ENCODE peak calls at places on chromosomes 2 and 18, in seven cellular contexts. F is heart left ventricle, C is upper lobe of right lung, S is endodermal cell, Y is neuronal stem cell, X is psoas muscle, V is left ventricle myocardium inferior. T is an unnamed sample.

GRCh38 chr2:215684448-215685217 is 248.8 kb upstream of the FN1 start:
- DNase-seq in V (no peak), Y (no peak), S (no peak), C (no peak), X (no peak), F (no peak), T (no peak)

GRCh38 chr2:124640221-124640750 is 615.2 kb downstream of the CNTNAP5 start:
- DNase-seq in F (no peak), V (no peak), X (no peak), Y (no peak), S (no peak), C (no peak), T (no peak)

GRCh38 chr18:51653507-51654213 is 456.2 kb upstream of the MEX3C start:
- DNase-seq in X (no peak), Y (no peak), C (no peak), V (no peak), F (no peak), S (no peak), T (no peak)

GRCh38 chr18:3008546-3008945 is 4.4 kb downstream of the LPIN2 start:
- DNase-seq in S (no peak), X (no peak), C (no peak), F (no peak), V (no peak), Y (no peak), T (no peak)

GRCh38 chr18:42514522-42514921 is 559.5 kb downstream of the PIK3C3 start:
- DNase-seq in S (no peak), F (no peak), C (no peak), Y (no peak), V (no peak), X (no peak), T (no peak)

GRCh38 chr2:241507430-241508239 is 749 bp downstream of the STK25 start:
- DNase-seq in F (no peak), C (peak; percentile 85), X (peak; percentile 80), V (peak; percentile 31), Y (peak; percentile 51), S (peak; percentile 81), T (no peak)

GRCh38 chr2:179235463-179236108 is 29.0 kb downstream of the SESTD1 start:
- DNase-seq in V (no peak), Y (no peak), C (no peak), X (no peak), S (no peak), F (no peak), T (no peak)

GRCh38 chr2:73291093-73291460 is 2.3 kb downstream of the EGR4 start:
- DNase-seq in Y (peak; percentile 88), X (peak; percentile 62), V (no peak), F (peak; percentile 46), C (peak; percentile 73), S (peak; percentile 93), T (no peak)

GRCh38 chr2:197079832-197080555 is 153.5 kb upstream of the PGAP1 start:
- DNase-seq in V (peak; percentile 36), C (no peak), X (no peak), S (no peak), F (peak; percentile 33), Y (no peak), T (peak; percentile 61)

GRCh38 chr18:32372381-32373061 is 98.2 kb downstream of the GAREM1 start:
- DNase-seq in S (no peak), X (no peak), C (no peak), F (no peak), V (no peak), Y (no peak), T (no peak)

GRCh38 chr2:192126426-192126825 is 68.3 kb downstream of the TMEFF2 start:
- DNase-seq in C (no peak), F (no peak), X (no peak), V (no peak), Y (no peak), S (no peak), T (no peak)

GRCh38 chr2:160664603-160665145 is 171.1 kb upstream of the RBMS1 start:
- DNase-seq in S (no peak), C (no peak), X (no peak), F (no peak), V (no peak), Y (no peak), T (no peak)

GRCh38 chr2:223020971-223021675 is 30.9 kb upstream of the KCNE4 start:
- DNase-seq in V (no peak), X (no peak), S (no peak), Y (no peak), C (no peak), F (no peak), T (no peak)

GRCh38 chr2:221451836-221452774 is 120.0 kb downstream of the EPHA4 start:
- DNase-seq in X (no peak), Y (no peak), V (no peak), F (no peak), S (no peak), C (no peak), T (no peak)

GRCh38 chr2:207727256-207727655 is 15.8 kb downstream of the CCNYL1 start:
- DNase-seq in C (no peak), V (no peak), X (no peak), Y (no peak), S (no peak), F (no peak), T (no peak)

GRCh38 chr2:205477016-205477705 is 205.1 kb upstream of the NRP2 start:
- DNase-seq in X (no peak), V (no peak), F (no peak), C (no peak), Y (no peak), S (no peak), T (no peak)

GRCh38 chr18:49811151-49811938 is 2.0 kb downstream of the ACAA2 start:
- DNase-seq in F (no peak), C (no peak), S (no peak), Y (no peak), V (no peak), X (no peak), T (no peak)

GRCh38 chr18:75057169-75057789 is 151.7 kb downstream of the PTGR3 start:
- DNase-seq in F (no peak), Y (no peak), S (no peak), C (no peak), V (no peak), X (no peak), T (no peak)

GRCh38 chr2:46878886-46879285 is 36.7 kb downstream of the MCFD2 start:
- DNase-seq in S (peak; percentile 61), Y (no peak), C (no peak), F (peak; percentile 73), X (no peak), V (peak; percentile 78), T (no peak)

GRCh38 chr2:108441712-108442111 is 7.3 kb upstream of the GCC2 start:
- DNase-seq in F (no peak), S (no peak), Y (no peak), X (no peak), V (no peak), C (no peak), T (no peak)

GRCh38 chr2:120624056-120624737 is 111.5 kb upstream of the GLI2 start:
- DNase-seq in Y (no peak), S (no peak), X (no peak), F (no peak), V (no peak), C (peak; percentile 50), T (no peak)
- H3K4me1 ChIP-seq in Y (no peaks in the 10 kb centered on the region), S (no peaks in the 10 kb centered on the region), X (no peaks in the 10 kb centered on the region), F (no peaks in the 10 kb centered on the region), V (peaks cover 3% of the 10 kb centered on the region), C (no peaks in the 10 kb centered on the region), T (no peaks in the 10 kb centered on the region)

DNA sequence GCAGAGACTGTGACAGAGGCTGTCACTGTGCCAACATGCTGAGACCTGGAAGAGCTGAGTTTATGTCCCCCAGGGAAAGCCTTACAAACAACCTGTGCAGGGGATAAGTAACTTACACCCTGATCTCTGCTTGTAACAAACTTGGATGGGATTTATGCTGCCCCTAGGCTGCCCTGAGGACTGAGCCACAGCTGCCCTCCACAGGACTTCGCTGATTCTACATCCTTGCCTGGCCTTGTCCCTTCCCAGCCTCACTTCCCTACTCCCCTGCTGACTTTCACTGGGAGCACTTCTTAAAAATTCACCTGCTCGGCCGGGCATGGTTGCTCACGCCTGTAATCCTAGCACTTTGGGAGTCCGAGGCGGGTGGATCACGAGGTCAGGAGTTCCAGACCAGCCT is 45.9 kb upstream of the ASAP2 start:
- DNase-seq in F (no peak), V (no peak), X (no peak), C (no peak), Y (no peak), S (peak; percentile 78), T (no peak)
- H3K27ac ChIP-seq in F (no peak overlapping the region), V (no peak overlapping the region), X (no peak overlapping the region), C (no peak overlapping the region), Y (no peak overlapping the region), S (no peak overlapping the region), T (no peak overlapping the region)

DNA sequence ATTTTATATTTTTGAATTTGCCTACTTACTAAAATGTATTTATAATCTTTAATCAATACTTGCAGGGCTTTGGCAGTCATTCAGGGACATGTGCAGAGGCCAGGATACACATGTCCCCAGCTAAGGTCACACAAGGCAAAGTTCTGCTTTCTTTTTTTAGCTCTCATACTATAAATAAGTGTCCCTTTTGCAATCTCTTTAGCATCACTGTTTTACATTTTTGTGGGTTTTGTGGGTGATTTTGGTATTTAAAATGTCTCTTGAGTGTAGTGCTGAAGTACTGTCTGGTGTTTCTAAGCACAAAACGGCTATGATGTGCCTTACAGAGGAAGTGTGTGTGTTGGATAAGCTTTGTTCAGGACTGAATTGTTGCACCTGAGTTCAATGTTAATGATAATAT is 309.0 kb upstream of the GULP1 start:
- DNase-seq in X (no peak), Y (no peak), V (peak; percentile 20), C (no peak), S (no peak), F (no peak), T (no peak)
- H3K4me1 ChIP-seq in X (peaks cover 16% of the 10 kb centered on the region), Y (peaks cover 1% of the 10 kb centered on the region), V (peaks cover 38% of the 10 kb centered on the region), C (peaks cover 12% of the 10 kb centered on the region), S (peaks cover 7% of the 10 kb centered on the region), F (peaks cover 18% of the 10 kb centered on the region), T (no peaks in the 10 kb centered on the region)

DNA sequence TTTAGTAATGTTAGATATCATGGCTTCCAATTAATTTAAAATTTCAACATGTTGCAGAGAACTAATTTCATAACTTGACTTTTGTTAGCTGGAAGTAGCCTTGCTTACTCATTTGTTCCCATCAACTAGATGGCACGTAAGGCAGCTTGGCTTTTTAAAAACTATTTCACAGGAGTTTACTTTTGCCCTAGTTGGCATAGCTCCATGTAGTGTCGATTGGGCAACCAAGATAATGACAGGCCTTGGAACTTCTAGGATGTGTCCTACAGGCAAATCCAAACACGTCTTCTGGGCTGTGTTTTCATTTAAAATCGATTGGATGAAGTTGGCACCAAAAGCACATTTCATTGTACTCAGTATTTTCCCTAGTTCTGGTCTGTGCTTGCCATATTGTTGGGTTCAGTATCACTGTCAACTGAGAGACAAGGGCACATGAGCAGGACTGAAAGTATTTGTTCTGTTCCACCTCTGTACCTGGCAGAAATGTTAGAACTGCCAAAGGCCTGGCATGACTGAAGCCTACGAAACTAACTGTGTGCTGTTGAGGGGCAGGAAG is 29.4 kb downstream of the HADHB start:
- DNase-seq in F (peak; percentile 29), X (no peak), C (no peak), S (no peak), Y (no peak), V (no peak), T (peak; percentile 59)
- H3K27ac ChIP-seq in F (peak overlapping the region; percentile 77), X (peak overlapping the region; percentile 76), C (peak overlapping the region; percentile 63), S (no peak overlapping the region), Y (no peak overlapping the region), V (peak overlapping the region; percentile 89), T (peak overlapping the region; percentile 68)

T was measured in uterus.